ENCODE peak calls at places on chromosomes 6 and 20, in six cellular contexts. X is effector CD4-positive, alpha-beta T cell; U is naive B cell; F is mesenchymal stem cell; Z is fibroblast of the aortic adventitia; C is NCI-H460. L is an unnamed sample.

GRCh38 chr6:7540595-7540994 is 876 bp upstream of the DSP start:
- DNase-seq in X (no peak), U (peak; percentile 12), F (peak; percentile 18), Z (no peak), C (no peak), L (no peak)

GRCh38 chr6:33935439-33936080 is 131.8 kb upstream of the MLN start:
- DNase-seq in X (no peak), U (no peak), F (no peak), Z (no peak), C (no peak), L (no peak)

GRCh38 chr6:152380351-152380767 is 256.8 kb downstream of the SYNE1 start:
- DNase-seq in X (no peak), U (no peak), F (peak; percentile 91), Z (peak; percentile 92), C (peak; percentile 52), L (no peak)

GRCh38 chr20:42530855-42531674 is 658.6 kb downstream of the PTPRT start:
- DNase-seq in X (no peak), U (no peak), F (no peak), Z (peak; percentile 0), C (peak; percentile 1), L (peak; percentile 53)

GRCh38 chr6:116316772-116317467 is 37.2 kb upstream of the TSPYL1 start:
- DNase-seq in X (no peak), U (no peak), F (no peak), Z (peak; percentile 60), C (no peak), L (no peak)

GRCh38 chr6:1081566-1081965 is 230.3 kb upstream of the FOXQ1 start:
- DNase-seq in X (no peak), U (no peak), F (peak; percentile 19), Z (peak; percentile 68), C (no peak), L (no peak)

GRCh38 chr6:100573169-100573568 is 108.4 kb upstream of the SIM1 start:
- DNase-seq in X (no peak), U (no peak), F (peak; percentile 14), Z (peak; percentile 70), C (peak; percentile 20), L (peak; percentile 40)

GRCh38 chr6:158688860-158689259 is 39.0 kb downstream of the SYTL3 start:
- DNase-seq in X (no peak), U (no peak), F (no peak), Z (peak; percentile 38), C (no peak), L (no peak)

GRCh38 chr6:13308332-13308731 is 20.0 kb downstream of the TBC1D7 start:
- DNase-seq in X (no peak), U (no peak), F (no peak), Z (no peak), C (no peak), L (no peak)

GRCh38 chr20:37852666-37853065 is 50.3 kb upstream of the VSTM2L start:
- DNase-seq in X (no peak), U (no peak), F (no peak), Z (no peak), C (no peak), L (no peak)

GRCh38 chr20:57650756-57651483 is 30.7 kb upstream of the ZBP1 start:
- DNase-seq in X (no peak), U (no peak), F (no peak), Z (no peak), C (no peak), L (no peak)